ENCODE peak calls at places on chromosomes 6 and 20, in four cellular contexts. One of them, this sample, is unnamed.

GRCh38 chr6:71326611-71327010 is 38.0 kb downstream of the OGFRL1 start:
- DNase-seq in stimulated activated naive CD8-positive, alpha-beta T cell treated with anti-CD3 and anti-CD28 coated beads, Interleukin-15, Interleukin-2, amounts not matched to agents 100 U/mL and 50 U/mL, for 24 hours: no peak
- DNase-seq in NCI-H2029 treated with DMSO at 0.1 percent for 48 hours: no peak
- DNase-seq in T-helper 2 cell: no peak
- DNase-seq in this sample: no peak

GRCh38 chr20:2101057-2101934 is at the start of gene STK35:
- DNase-seq in stimulated activated naive CD8-positive, alpha-beta T cell treated with anti-CD3 and anti-CD28 coated beads, Interleukin-15, Interleukin-2, amounts not matched to agents 100 U/mL and 50 U/mL, for 24 hours: peak
- DNase-seq in NCI-H2029 treated with DMSO at 0.1 percent for 48 hours: peak
- DNase-seq in T-helper 2 cell: no peak
- DNase-seq in this sample: peak

GRCh38 chr6:31576897-31577341 is 1.6 kb downstream of the TNF start:
- DNase-seq in stimulated activated naive CD8-positive, alpha-beta T cell treated with anti-CD3 and anti-CD28 coated beads, Interleukin-15, Interleukin-2, amounts not matched to agents 100 U/mL and 50 U/mL, for 24 hours: peak
- DNase-seq in NCI-H2029 treated with DMSO at 0.1 percent for 48 hours: no peak
- DNase-seq in T-helper 2 cell: no peak
- DNase-seq in this sample: no peak

GRCh38 chr6:53302678-53303360 is 45.9 kb downstream of the ELOVL5 start:
- DNase-seq in stimulated activated naive CD8-positive, alpha-beta T cell treated with anti-CD3 and anti-CD28 coated beads, Interleukin-15, Interleukin-2, amounts not matched to agents 100 U/mL and 50 U/mL, for 24 hours: no peak
- DNase-seq in NCI-H2029 treated with DMSO at 0.1 percent for 48 hours: no peak
- DNase-seq in T-helper 2 cell: no peak
- DNase-seq in this sample: no peak

GRCh38 chr6:113854531-113855499 is 2.3 kb upstream of the MARCKS start:
- DNase-seq in stimulated activated naive CD8-positive, alpha-beta T cell treated with anti-CD3 and anti-CD28 coated beads, Interleukin-15, Interleukin-2, amounts not matched to agents 100 U/mL and 50 U/mL, for 24 hours: peak
- DNase-seq in NCI-H2029 treated with DMSO at 0.1 percent for 48 hours: peak
- DNase-seq in T-helper 2 cell: no peak
- DNase-seq in this sample: peak

GRCh38 chr20:50245561-50246366 is 55.1 kb downstream of the CEBPB start:
- DNase-seq in stimulated activated naive CD8-positive, alpha-beta T cell treated with anti-CD3 and anti-CD28 coated beads, Interleukin-15, Interleukin-2, amounts not matched to agents 100 U/mL and 50 U/mL, for 24 hours: no peak
- DNase-seq in NCI-H2029 treated with DMSO at 0.1 percent for 48 hours: no peak
- DNase-seq in T-helper 2 cell: no peak
- DNase-seq in this sample: peak

GRCh38 chr6:56840467-56841371 is 114.2 kb upstream of the BEND6 start:
- DNase-seq in stimulated activated naive CD8-positive, alpha-beta T cell treated with anti-CD3 and anti-CD28 coated beads, Interleukin-15, Interleukin-2, amounts not matched to agents 100 U/mL and 50 U/mL, for 24 hours: no peak
- DNase-seq in NCI-H2029 treated with DMSO at 0.1 percent for 48 hours: no peak
- DNase-seq in T-helper 2 cell: no peak
- DNase-seq in this sample: no peak

GRCh38 chr6:129248976-129249375 is 366.0 kb downstream of the LAMA2 start:
- DNase-seq in stimulated activated naive CD8-positive, alpha-beta T cell treated with anti-CD3 and anti-CD28 coated beads, Interleukin-15, Interleukin-2, amounts not matched to agents 100 U/mL and 50 U/mL, for 24 hours: no peak
- DNase-seq in NCI-H2029 treated with DMSO at 0.1 percent for 48 hours: no peak
- DNase-seq in T-helper 2 cell: no peak
- DNase-seq in this sample: no peak

GRCh38 chr6:56223995-56224394 is 23.4 kb downstream of the COL21A1 start:
- DNase-seq in stimulated activated naive CD8-positive, alpha-beta T cell treated with anti-CD3 and anti-CD28 coated beads, Interleukin-15, Interleukin-2, amounts not matched to agents 100 U/mL and 50 U/mL, for 24 hours: no peak
- DNase-seq in NCI-H2029 treated with DMSO at 0.1 percent for 48 hours: no peak
- DNase-seq in T-helper 2 cell: no peak
- DNase-seq in this sample: no peak

GRCh38 chr6:43733471-43734293 is 36.3 kb upstream of the VEGFA start:
- DNase-seq in stimulated activated naive CD8-positive, alpha-beta T cell treated with anti-CD3 and anti-CD28 coated beads, Interleukin-15, Interleukin-2, amounts not matched to agents 100 U/mL and 50 U/mL, for 24 hours: peak
- DNase-seq in NCI-H2029 treated with DMSO at 0.1 percent for 48 hours: no peak
- DNase-seq in T-helper 2 cell: no peak
- DNase-seq in this sample: no peak

GRCh38 chr6:101477436-101477835 is 83.9 kb downstream of the GRIK2 start:
- DNase-seq in stimulated activated naive CD8-positive, alpha-beta T cell treated with anti-CD3 and anti-CD28 coated beads, Interleukin-15, Interleukin-2, amounts not matched to agents 100 U/mL and 50 U/mL, for 24 hours: no peak
- DNase-seq in NCI-H2029 treated with DMSO at 0.1 percent for 48 hours: no peak
- DNase-seq in T-helper 2 cell: no peak
- DNase-seq in this sample: no peak

GRCh38 chr20:62405108-62405980 is 1.7 kb downstream of the CABLES2 start:
- DNase-seq in stimulated activated naive CD8-positive, alpha-beta T cell treated with anti-CD3 and anti-CD28 coated beads, Interleukin-15, Interleukin-2, amounts not matched to agents 100 U/mL and 50 U/mL, for 24 hours: no peak
- DNase-seq in NCI-H2029 treated with DMSO at 0.1 percent for 48 hours: no peak
- DNase-seq in T-helper 2 cell: no peak
- DNase-seq in this sample: peak

GRCh38 chr20:5863040-5863811 is 87.1 kb downstream of the TRMT6 start:
- DNase-seq in stimulated activated naive CD8-positive, alpha-beta T cell treated with anti-CD3 and anti-CD28 coated beads, Interleukin-15, Interleukin-2, amounts not matched to agents 100 U/mL and 50 U/mL, for 24 hours: no peak
- DNase-seq in NCI-H2029 treated with DMSO at 0.1 percent for 48 hours: no peak
- DNase-seq in T-helper 2 cell: no peak
- DNase-seq in this sample: no peak

GRCh38 chr20:63138855-63139341 is 77.0 kb downstream of the YTHDF1 start:
- DNase-seq in stimulated activated naive CD8-positive, alpha-beta T cell treated with anti-CD3 and anti-CD28 coated beads, Interleukin-15, Interleukin-2, amounts not matched to agents 100 U/mL and 50 U/mL, for 24 hours: no peak
- DNase-seq in NCI-H2029 treated with DMSO at 0.1 percent for 48 hours: no peak
- DNase-seq in T-helper 2 cell: no peak
- DNase-seq in this sample: no peak

GRCh38 chr20:52785678-52786077 is 186.5 kb upstream of the TSHZ2 start:
- DNase-seq in stimulated activated naive CD8-positive, alpha-beta T cell treated with anti-CD3 and anti-CD28 coated beads, Interleukin-15, Interleukin-2, amounts not matched to agents 100 U/mL and 50 U/mL, for 24 hours: no peak
- DNase-seq in NCI-H2029 treated with DMSO at 0.1 percent for 48 hours: no peak
- DNase-seq in T-helper 2 cell: no peak
- DNase-seq in this sample: no peak

GRCh38 chr20:31602779-31603441 is 2.2 kb upstream of the ID1 start:
- DNase-seq in stimulated activated naive CD8-positive, alpha-beta T cell treated with anti-CD3 and anti-CD28 coated beads, Interleukin-15, Interleukin-2, amounts not matched to agents 100 U/mL and 50 U/mL, for 24 hours: peak
- DNase-seq in NCI-H2029 treated with DMSO at 0.1 percent for 48 hours: no peak
- DNase-seq in T-helper 2 cell: no peak
- DNase-seq in this sample: peak

GRCh38 chr6:27772261-27773001 is 139.8 kb downstream of the OR2B2 start:
- DNase-seq in stimulated activated naive CD8-positive, alpha-beta T cell treated with anti-CD3 and anti-CD28 coated beads, Interleukin-15, Interleukin-2, amounts not matched to agents 100 U/mL and 50 U/mL, for 24 hours: peak
- DNase-seq in NCI-H2029 treated with DMSO at 0.1 percent for 48 hours: peak
- DNase-seq in T-helper 2 cell: peak
- DNase-seq in this sample: peak

GRCh38 chr6:56356431-56356830 is 109.1 kb upstream of the COL21A1 start:
- DNase-seq in stimulated activated naive CD8-positive, alpha-beta T cell treated with anti-CD3 and anti-CD28 coated beads, Interleukin-15, Interleukin-2, amounts not matched to agents 100 U/mL and 50 U/mL, for 24 hours: no peak
- DNase-seq in NCI-H2029 treated with DMSO at 0.1 percent for 48 hours: no peak
- DNase-seq in T-helper 2 cell: no peak
- DNase-seq in this sample: no peak

GRCh38 chr6:38504996-38505395 is 134.7 kb downstream of the BTBD9 start:
- DNase-seq in stimulated activated naive CD8-positive, alpha-beta T cell treated with anti-CD3 and anti-CD28 coated beads, Interleukin-15, Interleukin-2, amounts not matched to agents 100 U/mL and 50 U/mL, for 24 hours: no peak
- DNase-seq in NCI-H2029 treated with DMSO at 0.1 percent for 48 hours: no peak
- DNase-seq in T-helper 2 cell: no peak
- DNase-seq in this sample: no peak